ENCODE peak calls at places on chromosome 9, in five cellular contexts. V is colonic mucosa, F is amygdala, H is skeletal muscle cell, A is GM12865. Q is an unnamed sample.

GRCh38 chr9:97615439-97616072 is 17.6 kb downstream of the TSTD2 start:
- DNase-seq in F (no peak), V (peak), A (peak), H (no peak), Q (peak)

GRCh38 chr9:128790536-128790935 is 3.5 kb downstream of the TBC1D13 start:
- DNase-seq in F (no peak), A (no peak), V (no peak), H (no peak), Q (no peak)

GRCh38 chr9:7284517-7284916 is 515.1 kb downstream of the DMAC1 start:
- DNase-seq in V (no peak), A (no peak), H (no peak), F (no peak), Q (no peak)

GRCh38 chr9:38038307-38039089 is 30.5 kb downstream of the SHB start:
- DNase-seq in F (no peak), V (no peak), H (no peak), A (peak), Q (no peak)

GRCh38 chr9:105690742-105691141 is 3.6 kb upstream of the TMEM38B start:
- DNase-seq in F (no peak), A (no peak), V (no peak), H (no peak), Q (no peak)

GRCh38 chr9:136720251-136720886 is 8.0 kb downstream of the DIPK1B start:
- DNase-seq in H (no peak), F (no peak), A (no peak), V (no peak), Q (no peak)

GRCh38 chr9:121596515-121596914 is 54.9 kb upstream of the DAB2IP start:
- DNase-seq in V (no peak), F (no peak), H (no peak), A (no peak), Q (no peak)

GRCh38 chr9:104882574-104882973 is 45.4 kb downstream of the ABCA1 start:
- DNase-seq in A (no peak), F (no peak), V (no peak), H (no peak), Q (no peak)

GRCh38 chr9:127255692-127256091 is 8.9 kb upstream of the GARNL3 start:
- DNase-seq in A (no peak), H (no peak), V (no peak), F (no peak), Q (no peak)